ENCODE peak calls at places on chromosomes 6 and 20, in seven cellular contexts. E is effector CD8-positive, alpha-beta T cell; M is ELR; K is neuronal stem cell; H is T-helper 1 cell; J is T-helper 2 cell; I is COR-L47. B is an unnamed sample.

GRCh38 chr6:129635396-129636164 is 74.4 kb downstream of the ARHGAP18 start:
- DNase-seq in E (no peak), M (no peak), K (no peak), H (no peak), J (no peak), I (no peak), B (no peak)

GRCh38 chr20:59631751-59632380 is 27.5 kb downstream of the PHACTR3 start:
- DNase-seq in E (no peak), M (no peak), K (no peak), H (no peak), J (no peak), I (no peak), B (no peak)

GRCh38 chr6:98836025-98836961 is 1.9 kb downstream of the POU3F2 start:
- DNase-seq in E (no peak), M (no peak), K (no peak), H (no peak), J (no peak), I (peak), B (no peak)

GRCh38 chr6:37024665-37025337 is 19.3 kb downstream of the FGD2 start:
- DNase-seq in E (no peak), M (peak), K (no peak), H (no peak), J (peak), I (no peak), B (peak)

GRCh38 chr6:39113788-39114187 is 1.2 kb downstream of the SAYSD1 start:
- DNase-seq in E (no peak), M (no peak), K (no peak), H (no peak), J (no peak), I (no peak), B (no peak)

GRCh38 chr6:131379951-131380350 is 193.1 kb upstream of the ARG1 start:
- DNase-seq in E (no peak), M (peak), K (no peak), H (no peak), J (no peak), I (no peak), B (no peak)

GRCh38 chr20:37598611-37599342 is 71.1 kb upstream of the BLCAP start:
- DNase-seq in E (no peak), M (no peak), K (no peak), H (no peak), J (no peak), I (no peak), B (no peak)

GRCh38 chr6:35972471-35972985 is 51.6 kb upstream of the SRPK1 start:
- DNase-seq in E (no peak), M (peak), K (peak), H (no peak), J (no peak), I (no peak), B (no peak)

GRCh38 chr6:14068133-14068532 is 49.4 kb upstream of the CD83 start:
- DNase-seq in E (no peak), M (peak), K (no peak), H (no peak), J (no peak), I (no peak), B (peak)

GRCh38 chr6:41119508-41119907 is 34.6 kb downstream of the TREML1 start:
- DNase-seq in E (no peak), M (no peak), K (no peak), H (no peak), J (no peak), I (no peak), B (no peak)

GRCh38 chr6:9140861-9141534 is 705.7 kb upstream of the SLC35B3 start:
- DNase-seq in E (no peak), M (peak), K (no peak), H (no peak), J (no peak), I (peak), B (no peak)

GRCh38 chr6:155894758-155895157 is 439.1 kb upstream of the NOX3 start:
- DNase-seq in E (no peak), M (no peak), K (no peak), H (no peak), J (no peak), I (no peak), B (no peak)

GRCh38 chr6:164925681-164926530 is 383.5 kb downstream of the C6orf118 start:
- DNase-seq in E (no peak), M (no peak), K (no peak), H (no peak), J (no peak), I (no peak), B (no peak)